ENCODE peak calls at places on chromosomes 13 and 19, in four cellular contexts. G, M, D and V are unnamed samples.

GRCh38 chr19:41587101-41587837 is 11.3 kb downstream of the CEACAM21 start:
- DNase-seq in M (no peak), G (no peak), D (no peak), V (no peak)

GRCh38 chr13:112840472-112841302 is 128.3 kb upstream of the MCF2L start:
- DNase-seq in D (no peak), M (no peak), G (no peak), V (no peak)

GRCh38 chr13:97743946-97744345 is 209.5 kb upstream of the IPO5 start:
- DNase-seq in M (no peak), G (no peak), D (no peak), V (peak)

GRCh38 chr19:6038634-6039405 is 60.9 kb upstream of the RANBP3 start:
- DNase-seq in M (no peak), G (no peak), D (no peak), V (no peak)

GRCh38 chr19:7478843-7479227 is 10.0 kb downstream of the PEX11G start:
- DNase-seq in G (no peak), D (no peak), M (no peak), V (no peak)

GRCh38 chr19:53161123-53161522 is 2.3 kb upstream of the ZNF347 start:
- DNase-seq in M (no peak), G (no peak), D (no peak), V (no peak)

GRCh38 chr13:89066868-89067466 is 1395.8 kb downstream of the SLITRK5 start:
- DNase-seq in D (peak), M (peak), G (no peak), V (no peak)

GRCh38 chr19:42658148-42658547 is 63.4 kb upstream of the CEACAM8 start:
- DNase-seq in G (no peak), D (no peak), M (no peak), V (no peak)

GRCh38 chr19:35490364-35490763 is at the start of gene KRTDAP:
- DNase-seq in D (no peak), G (no peak), M (no peak), V (no peak)

GRCh38 chr19:38813323-38813722 is 578 bp upstream of the LGALS4 start:
- DNase-seq in M (no peak), D (no peak), G (no peak), V (no peak)
- TF ChIP-seq CTCF in M (no peak), D (no peak), G (no peak), V (no peak)

GRCh38 chr19:46788968-46789338 is 559 bp upstream of the SLC1A5 start:
- DNase-seq in D (no peak), M (no peak), G (no peak), V (no peak)
- H3K4me3 ChIP-seq in D (no peak), M (no peak), G (no peak), V (no peak)

GRCh38 chr13:109567315-109567714 is 219.1 kb downstream of the IRS2 start:
- DNase-seq in G (no peak), D (no peak), M (no peak), V (peak)

GRCh38 chr13:109568273-109568900 is 218.0 kb downstream of the IRS2 start:
- DNase-seq in D (no peak), M (no peak), G (no peak), V (peak)

GRCh38 chr13:109569938-109570711 is 216.3 kb downstream of the IRS2 start:
- DNase-seq in D (no peak), G (no peak), M (no peak), V (no peak)

DNA sequence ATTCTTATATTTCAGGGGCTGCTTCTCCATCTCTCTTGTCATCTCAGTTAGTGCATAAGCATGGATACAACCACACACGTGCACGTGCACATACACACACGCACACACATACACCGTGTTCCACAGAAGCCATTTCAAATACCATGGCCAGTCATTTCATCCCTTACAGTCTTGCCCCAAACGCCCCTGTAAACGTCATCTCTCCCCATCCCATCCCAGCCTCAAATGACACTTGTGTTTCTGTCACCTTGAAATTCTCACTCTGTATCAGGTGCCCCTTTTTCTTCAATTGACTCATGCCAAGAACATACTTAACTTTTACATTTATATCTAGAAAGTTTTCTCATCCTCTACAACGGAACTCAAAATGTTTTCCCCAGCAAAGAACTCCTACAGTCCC is 220.5 kb downstream of the IRS2 start:
- DNase-seq in G (no peak), D (no peak), M (no peak), V (no peak)
- TF ChIP-seq CTCF in G (no peak), D (no peak), M (no peak), V (no peak)

GRCh38 chr19:2254052-2254872 is 2.0 kb downstream of the JSRP1 start:
- DNase-seq in M (peak), D (no peak), G (peak), V (no peak)

GRCh38 chr19:2259331-2259730 is 3.1 kb upstream of the JSRP1 start:
- DNase-seq in M (no peak), G (peak), D (no peak), V (no peak)

GRCh38 chr19:2253106-2254051 is 2.8 kb downstream of the JSRP1 start:
- DNase-seq in G (peak), D (no peak), M (peak), V (no peak)

GRCh38 chr19:2255112-2255845 is 938 bp downstream of the JSRP1 start:
- DNase-seq in M (no peak), D (no peak), G (peak), V (no peak)

DNA sequence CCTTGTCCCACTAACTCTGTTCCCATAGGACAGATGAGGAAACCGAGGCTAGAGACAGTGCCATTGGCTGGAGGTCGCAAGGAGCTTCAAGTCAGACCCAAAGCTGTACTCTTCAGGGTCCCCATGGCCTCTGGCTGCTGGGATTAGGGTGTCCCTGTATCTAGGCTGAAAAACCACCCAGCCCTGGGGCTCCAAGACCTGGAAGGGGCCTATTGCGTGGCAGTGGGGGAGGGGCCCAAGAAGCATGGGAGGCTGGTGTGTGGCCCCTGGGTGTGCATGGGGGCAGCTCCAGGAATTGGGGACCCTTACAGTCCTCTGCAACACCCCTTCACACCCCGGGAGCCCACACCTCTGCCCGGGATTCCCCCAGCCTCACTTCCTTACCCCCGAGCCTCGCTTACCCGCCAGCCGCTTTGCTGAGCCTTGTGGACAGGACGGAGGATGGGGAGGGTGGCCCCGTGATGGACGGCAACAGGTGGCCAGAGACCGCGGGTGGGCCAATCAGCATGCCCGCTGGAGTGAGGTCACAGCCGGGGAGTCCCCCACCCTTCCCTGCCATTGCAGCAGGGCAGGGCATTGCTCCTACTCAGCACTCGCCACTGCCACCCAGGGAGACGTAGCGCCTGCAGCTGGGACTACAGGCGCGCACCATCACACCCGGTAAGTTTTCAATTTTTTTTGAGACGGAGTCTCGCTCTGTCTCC is at the start of gene JSRP1:
- DNase-seq in G (no peak), D (no peak), M (no peak), V (no peak)
- H3K4me3 ChIP-seq in G (no peak), D (no peak), M (no peak), V (no peak)

GRCh38 chr19:12788682-12789097 is 2.6 kb upstream of the JUNB start:
- DNase-seq in G (peak), D (peak), M (peak), V (peak)
- TF ChIP-seq CTCF in G (no peak), D (no peak), M (no peak), V (no peak)

GRCh38 chr19:12884627-12884925 is 2.4 kb downstream of the KLF1 start:
- DNase-seq in G (no peak), M (no peak), D (no peak), V (no peak)
- H3K4me3 ChIP-seq in G (peak), M (peak), D (peak), V (no peak)

GRCh38 chr13:96229356-96229755 is 139.4 kb downstream of the HS6ST3 start:
- DNase-seq in D (peak), G (no peak), M (peak), V (no peak)
- TF ChIP-seq CTCF in D (no peak), G (peak), M (peak), V (peak)

DNA sequence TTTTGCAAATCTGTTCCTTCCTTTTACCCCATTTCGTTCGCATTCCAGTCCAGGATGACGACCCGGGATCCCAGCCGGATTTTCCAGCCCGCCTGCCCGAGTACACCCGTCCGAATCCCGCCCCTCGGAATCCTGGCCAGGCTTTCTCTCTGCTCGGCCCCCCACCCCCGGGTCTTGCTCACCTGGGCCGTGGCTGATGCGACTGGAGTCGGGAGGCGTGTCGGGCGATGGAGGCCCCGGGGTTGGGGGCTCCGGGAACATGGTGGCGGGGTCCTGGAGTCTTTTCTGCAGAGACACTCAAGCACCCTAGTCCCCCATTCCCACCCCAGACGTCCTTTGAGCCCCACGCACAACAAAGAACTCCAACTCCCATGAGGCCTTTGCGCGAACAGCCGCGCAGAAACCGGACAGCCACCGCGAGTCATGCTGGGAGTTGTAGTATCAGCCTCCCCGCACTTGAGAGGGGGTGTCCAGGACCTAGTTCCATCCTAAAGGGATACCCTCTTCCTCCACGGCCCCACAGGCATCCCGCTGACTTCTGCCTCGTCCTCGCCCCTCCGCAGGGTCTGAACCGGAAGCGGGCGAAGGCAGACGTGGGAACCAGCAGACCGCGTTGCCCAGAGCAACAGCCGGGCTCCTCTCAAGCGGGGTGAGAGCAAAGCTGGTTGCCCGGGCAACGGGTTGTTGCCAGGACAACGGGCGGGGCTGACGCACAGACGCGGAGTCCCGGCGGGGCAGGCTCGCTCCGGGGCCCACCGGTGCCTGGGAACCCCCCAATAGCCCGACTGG is 1.1 kb downstream of the SYT5 start:
- DNase-seq in G (peak), M (peak), D (peak), V (peak)
- H3K4me3 ChIP-seq in G (no peak), M (peak), D (peak), V (peak)

GRCh38 chr19:54172413-54172763 is 572 bp downstream of the TMC4 start:
- DNase-seq in D (no peak), M (no peak), G (no peak), V (no peak)

GRCh38 chr19:54169149-54169731 is 3.7 kb downstream of the TMC4 start:
- DNase-seq in D (no peak), G (peak), M (no peak), V (no peak)

GRCh38 chr19:54164369-54165068 is 5.0 kb upstream of the LENG1 start:
- DNase-seq in G (peak), M (peak), D (peak), V (no peak)

GRCh38 chr19:54165222-54165621 is 5.7 kb upstream of the LENG1 start:
- DNase-seq in D (no peak), M (no peak), G (no peak), V (no peak)

GRCh38 chr19:54168174-54168917 is 4.6 kb downstream of the TMC4 start:
- DNase-seq in G (peak), D (peak), M (peak), V (peak)
- TF ChIP-seq CTCF in G (peak), D (peak), M (peak), V (peak)

GRCh38 chr19:46928951-46929350 is 68.2 kb downstream of the ARHGAP35 start:
- DNase-seq in G (no peak), M (no peak), D (no peak), V (peak)
- H3K4me3 ChIP-seq in G (no peak), M (no peak), D (no peak), V (no peak)